ENCODE peak calls at places on chromosomes 5 and 9, in seven cellular contexts. Y, A, K, C, G, S and U are unnamed samples.

GRCh38 chr5:80701597-80701996 is 46.8 kb upstream of the DHFR start:
- DNase-seq in Y (no peak), A (no peak), G (no peak), S (no peak), K (no peak), C (no peak), U (no peak)

GRCh38 chr5:87069974-87070608 is 197.6 kb upstream of the RASA1 start:
- DNase-seq in Y (peak; percentile 44), K (no peak), S (no peak), A (peak; percentile 34), G (no peak), C (no peak), U (peak; percentile 48)

GRCh38 chr5:160315968-160316367 is 3.6 kb upstream of the CCNJL start:
- DNase-seq in A (no peak), Y (no peak), G (no peak), C (no peak), K (no peak), S (no peak), U (peak; percentile 4)

GRCh38 chr9:123406691-123407536 is 50.9 kb downstream of the CRB2 start:
- DNase-seq in S (no peak), G (no peak), C (no peak), A (no peak), Y (no peak), K (no peak), U (no peak)

GRCh38 chr9:135687216-135687615 is 12.1 kb downstream of the SOHLH1 start:
- DNase-seq in G (no peak), K (no peak), Y (no peak), C (no peak), A (no peak), S (no peak), U (no peak)

GRCh38 chr5:63055421-63055820 is 476.8 kb downstream of the LRRC70 start:
- DNase-seq in K (no peak), S (no peak), A (no peak), C (no peak), Y (no peak), G (no peak), U (no peak)

GRCh38 chr9:22682536-22683392 is 236.1 kb downstream of the DMRTA1 start:
- DNase-seq in G (no peak), S (no peak), Y (no peak), A (no peak), K (no peak), C (no peak), U (peak; percentile 12)

GRCh38 chr9:69107801-69108200 is 66.3 kb upstream of the TJP2 start:
- DNase-seq in C (no peak), S (no peak), Y (no peak), A (no peak), K (no peak), G (no peak), U (no peak)

GRCh38 chr9:85431396-85432102 is 310.2 kb downstream of the AGTPBP1 start:
- DNase-seq in S (no peak), Y (no peak), A (no peak), C (no peak), K (no peak), G (no peak), U (no peak)

GRCh38 chr5:167049043-167049663 is 1242.3 kb upstream of the WWC1 start:
- DNase-seq in C (no peak), G (no peak), S (no peak), K (no peak), Y (no peak), A (no peak), U (peak; percentile 50)

GRCh38 chr5:156597276-156597675 is 252.8 kb upstream of the PPP1R2B start:
- DNase-seq in S (no peak), C (no peak), A (no peak), G (no peak), K (no peak), Y (no peak), U (no peak)

GRCh38 chr5:107466233-107466769 is 204.4 kb downstream of the EFNA5 start:
- DNase-seq in G (no peak), S (peak; percentile 46), C (no peak), A (no peak), K (peak; percentile 56), Y (no peak), U (no peak)

GRCh38 chr5:5025774-5026406 is 114.2 kb upstream of the ADAMTS16 start:
- DNase-seq in C (no peak), G (no peak), A (no peak), K (no peak), Y (no peak), S (no peak), U (peak; percentile 3)

GRCh38 chr9:91354846-91355245 is 6.9 kb downstream of the AUH start:
- DNase-seq in Y (no peak), S (no peak), K (no peak), G (no peak), A (no peak), C (no peak), U (no peak)

GRCh38 chr5:123350744-123351143 is 72.5 kb downstream of the CEP120 start:
- DNase-seq in G (no peak), Y (no peak), K (no peak), A (no peak), S (no peak), C (no peak), U (no peak)

GRCh38 chr5:28286566-28286965 is 1248.2 kb upstream of the CDH9 start:
- DNase-seq in S (no peak), Y (no peak), G (no peak), A (no peak), C (no peak), K (no peak), U (no peak)

GRCh38 chr5:107514305-107514704 is 156.4 kb downstream of the EFNA5 start:
- DNase-seq in K (no peak), C (no peak), Y (no peak), G (no peak), A (no peak), S (peak; percentile 25), U (peak; percentile 63)

GRCh38 chr9:110316255-110316921 is 21.3 kb downstream of the TXNDC8 start:
- DNase-seq in S (no peak), Y (no peak), K (no peak), C (no peak), A (no peak), G (no peak), U (peak; percentile 41)

GRCh38 chr9:121645003-121645402 is 6.4 kb upstream of the DAB2IP start:
- DNase-seq in A (no peak), K (peak; percentile 55), G (no peak), C (no peak), S (no peak), Y (no peak), U (peak; percentile 20)

GRCh38 chr5:72015103-72015548 is 92.1 kb upstream of the MAP1B start:
- DNase-seq in K (peak; percentile 89), A (no peak), C (no peak), Y (no peak), S (peak; percentile 88), G (no peak), U (no peak)

GRCh38 chr5:30736642-30737041 is 456.8 kb upstream of the CDH6 start:
- DNase-seq in K (no peak), Y (no peak), C (no peak), A (no peak), G (no peak), S (no peak), U (no peak)

GRCh38 chr5:149740341-149740740 is 10.2 kb downstream of the PPARGC1B start:
- DNase-seq in Y (no peak), S (no peak), K (no peak), C (no peak), A (no peak), G (no peak), U (no peak)

GRCh38 chr5:159971931-159972461 is 36.9 kb upstream of the TTC1 start:
- DNase-seq in A (no peak), C (no peak), K (no peak), Y (no peak), S (no peak), G (peak; percentile 71), U (no peak)

GRCh38 chr5:5497132-5497748 is 74.8 kb downstream of the ICE1 start:
- DNase-seq in S (peak; percentile 48), C (no peak), K (peak; percentile 75), G (peak; percentile 74), Y (peak; percentile 51), A (peak; percentile 36), U (peak; percentile 39)

GRCh38 chr5:94692610-94693009 is 74.1 kb downstream of the SLF1 start:
- DNase-seq in Y (no peak), K (no peak), A (no peak), C (no peak), S (no peak), G (no peak), U (no peak)

GRCh38 chr5:9562101-9562500 is 16.2 kb upstream of the SEMA5A start:
- DNase-seq in S (no peak), G (no peak), Y (no peak), A (no peak), K (no peak), C (no peak), U (no peak)

GRCh38 chr5:43152946-43153345 is 32.2 kb downstream of the ZNF131 start:
- DNase-seq in C (no peak), G (no peak), S (no peak), A (no peak), Y (no peak), K (no peak), U (no peak)

GRCh38 chr5:155773680-155774079 is 553.3 kb upstream of the SGCD start:
- DNase-seq in Y (peak; percentile 71), C (no peak), A (no peak), S (no peak), G (no peak), K (no peak), U (no peak)

GRCh38 chr5:141596867-141597266 is 21.9 kb downstream of the DIAPH1 start:
- DNase-seq in G (no peak), Y (no peak), C (no peak), S (no peak), K (no peak), A (no peak), U (no peak)

GRCh38 chr9:2122299-2122698 is 107.2 kb downstream of the SMARCA2 start:
- DNase-seq in Y (no peak), S (no peak), A (no peak), K (no peak), C (no peak), G (no peak), U (no peak)
- H3K27ac ChIP-seq in Y (no peak overlapping the region), S (no peak overlapping the region), A (peak overlapping the region; percentile 85), K (no peak overlapping the region), C (no peak overlapping the region), G (no peak overlapping the region), U (no peak overlapping the region)

GRCh38 chr9:92619601-92620300 is 50.2 kb downstream of the IPPK start:
- DNase-seq in G (no peak), A (no peak), K (no peak), C (no peak), S (no peak), Y (no peak), U (no peak)
- H3K27ac ChIP-seq in G (no peak overlapping the region), A (peak overlapping the region; percentile 68), K (no peak overlapping the region), C (no peak overlapping the region), S (no peak overlapping the region), Y (no peak overlapping the region), U (no peak overlapping the region)

DNA sequence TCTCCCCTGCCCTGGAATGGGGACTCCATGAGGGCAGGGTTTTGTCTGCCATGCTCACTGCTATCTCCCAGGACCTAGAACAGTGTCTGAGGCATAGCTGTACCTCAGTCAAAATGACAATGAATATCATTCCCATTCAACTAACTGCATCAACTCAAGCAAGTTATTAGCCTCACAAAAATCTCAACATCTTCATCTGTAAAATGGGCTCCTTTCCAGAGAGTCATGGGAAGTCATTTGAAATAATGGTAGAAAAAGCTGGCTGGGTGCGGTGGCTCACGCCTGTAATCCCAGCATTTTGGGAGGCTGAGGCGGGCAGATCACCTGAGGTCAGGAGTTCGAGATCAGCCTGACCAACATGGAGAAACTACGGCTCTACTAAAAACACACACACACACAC is 9.4 kb downstream of the SH2D3C start:
- DNase-seq in Y (no peak), S (no peak), G (no peak), K (no peak), A (no peak), C (no peak), U (no peak)
- H3K27ac ChIP-seq in Y (peak overlapping the region; percentile 6), S (peak overlapping the region; percentile 48), G (peak overlapping the region; percentile 86), K (peak overlapping the region; percentile 66), A (no peak overlapping the region), C (peak overlapping the region; percentile 89), U (no peak overlapping the region)

GRCh38 chr9:112545237-112545636 is 58.6 kb downstream of the KIAA1958 start:
- DNase-seq in A (no peak), G (no peak), K (no peak), Y (no peak), S (no peak), C (no peak), U (no peak)
- H3K27ac ChIP-seq in A (no peak overlapping the region), G (no peak overlapping the region), K (no peak overlapping the region), Y (no peak overlapping the region), S (no peak overlapping the region), C (no peak overlapping the region), U (no peak overlapping the region)